ENCODE peak calls at places on chromosomes 2 and 18, in seven cellular contexts. R is K562, M is H1, B is IMR-90, O is HepG2, L is A549, A is GM12878. F is an unnamed sample.
A peak's percentile ranks its signal among the peaks of the same experiment; 100 is the strongest.

GRCh38 chr18:45174755-45175154 is 440.5 kb upstream of the SLC14A2 start:
- DNase-seq in L (no peak), M (no peak), R (no peak), A (no peak), O (no peak), B (no peak), F (peak; percentile 6)

GRCh38 chr18:60389314-60389713 is 16.7 kb upstream of the MC4R start:
- DNase-seq in R (no peak), L (no peak), O (no peak), A (no peak), B (no peak), M (no peak), F (no peak)

GRCh38 chr18:11089931-11090715 is 59.2 kb downstream of the PIEZO2 start:
- DNase-seq in O (no peak), B (no peak), L (no peak), R (no peak), M (no peak), A (no peak), F (no peak)

GRCh38 chr2:37117566-37117965 is 33.2 kb downstream of the GPATCH11 start:
- DNase-seq in O (no peak), L (no peak), B (no peak), R (no peak), A (no peak), M (no peak), F (no peak)

GRCh38 chr2:239039479-239039861 is 191.6 kb downstream of the TWIST2 start:
- DNase-seq in B (no peak), O (no peak), M (no peak), A (no peak), R (no peak), L (no peak), F (no peak)

GRCh38 chr2:236939751-236940229 is 145.9 kb upstream of the COPS8 start:
- DNase-seq in M (no peak), L (no peak), A (no peak), O (no peak), B (no peak), R (no peak), F (no peak)

GRCh38 chr2:28445448-28446258 is 50.2 kb upstream of the PLB1 start:
- DNase-seq in M (no peak), O (no peak), B (peak; percentile 97), A (no peak), R (no peak), L (peak; percentile 87), F (peak; percentile 32)

GRCh38 chr2:178527592-178527991 is 47.3 kb downstream of the PLEKHA3 start:
- DNase-seq in L (no peak), O (no peak), M (no peak), R (no peak), A (no peak), B (no peak), F (no peak)

GRCh38 chr18:80177128-80177527 is 68.1 kb downstream of the ADNP2 start:
- DNase-seq in M (no peak), B (no peak), R (no peak), A (no peak), L (no peak), O (no peak), F (no peak)

GRCh38 chr2:25197336-25198208 is 29.2 kb upstream of the POMC start:
- DNase-seq in L (no peak), B (peak; percentile 28), R (no peak), A (no peak), M (no peak), O (no peak), F (no peak)

GRCh38 chr18:395481-396250 is 104.8 kb downstream of the COLEC12 start:
- DNase-seq in R (no peak), O (no peak), L (no peak), A (no peak), B (peak; percentile 86), M (no peak), F (peak; percentile 70)

GRCh38 chr2:11661891-11662435 is 8.0 kb downstream of the NTSR2 start:
- DNase-seq in O (no peak), A (no peak), B (no peak), R (no peak), M (no peak), L (no peak), F (no peak)

GRCh38 chr2:26738481-26738880 is 25.6 kb upstream of the SLC35F6 start:
- DNase-seq in A (no peak), B (no peak), M (no peak), O (no peak), R (no peak), L (no peak), F (peak; percentile 32)

GRCh38 chr2:135607561-135607960 is 76.3 kb downstream of the R3HDM1 start:
- DNase-seq in B (peak; percentile 23), O (peak; percentile 6), M (no peak), A (no peak), L (no peak), R (no peak), F (no peak)

GRCh38 chr2:195647302-195647701 is 9.7 kb upstream of the SLC39A10 start:
- DNase-seq in M (no peak), O (no peak), R (no peak), B (no peak), A (no peak), L (no peak), F (no peak)

GRCh38 chr2:63055510-63056308 is 5.1 kb downstream of the OTX1 start:
- DNase-seq in B (no peak), M (no peak), R (no peak), L (no peak), O (no peak), A (no peak), F (peak; percentile 71)

GRCh38 chr2:75570948-75571729 is 10.4 kb upstream of the EVA1A start:
- DNase-seq in A (no peak), R (no peak), O (peak; percentile 96), B (peak; percentile 76), L (no peak), M (no peak), F (no peak)

GRCh38 chr2:16400127-16400623 is 265.5 kb downstream of the CYRIA start:
- DNase-seq in R (peak; percentile 53), B (no peak), A (no peak), M (no peak), O (no peak), L (no peak), F (no peak)

GRCh38 chr2:96256611-96257113 is 9.1 kb downstream of the TMEM127 start:
- DNase-seq in O (no peak), M (no peak), A (no peak), B (no peak), R (no peak), L (no peak), F (no peak)

GRCh38 chr2:61758991-61759390 is 94.9 kb downstream of the FAM161A start:
- DNase-seq in A (no peak), O (no peak), L (peak; percentile 26), B (peak; percentile 97), M (no peak), R (no peak), F (no peak)

GRCh38 chr2:222796413-222797103 is 64.3 kb upstream of the ACSL3 start:
- DNase-seq in A (no peak), R (no peak), L (peak; percentile 67), M (no peak), B (peak; percentile 53), O (peak; percentile 100), F (no peak)

GRCh38 chr2:222797308-222797707 is 63.5 kb upstream of the ACSL3 start:
- DNase-seq in A (no peak), O (peak; percentile 74), R (peak; percentile 29), B (peak; percentile 34), M (no peak), L (peak; percentile 32), F (peak; percentile 43)

GRCh38 chr2:222794585-222795579 is 66.0 kb upstream of the ACSL3 start:
- DNase-seq in R (no peak), A (no peak), M (peak; percentile 43), L (no peak), O (peak; percentile 50), B (no peak), F (no peak)

GRCh38 chr2:222795671-222796357 is 65.0 kb upstream of the ACSL3 start:
- DNase-seq in O (peak; percentile 97), B (no peak), L (peak; percentile 16), R (no peak), M (no peak), A (no peak), F (no peak)

GRCh38 chr2:222791946-222792649 is 68.7 kb upstream of the ACSL3 start:
- DNase-seq in L (no peak), B (no peak), O (no peak), R (no peak), M (no peak), A (no peak), F (no peak)
- H3K4me2 ChIP-seq in L (no peak overlapping the region), B (peak overlapping the region; percentile 12), O (peak overlapping the region; percentile 5), R (no peak overlapping the region), M (no peak overlapping the region), A (no peak overlapping the region), F (no peak overlapping the region)

GRCh38 chr2:20410556-20411277 is 36.2 kb upstream of the RHOB start:
- DNase-seq in A (no peak), O (no peak), B (no peak), M (no peak), L (no peak), R (no peak), F (no peak)
- TF ChIP-seq RFX5 in A (no peak), O (no peak), B (no peak), M (no peak), L (no peak), R (no peak), F (no peak)

DNA sequence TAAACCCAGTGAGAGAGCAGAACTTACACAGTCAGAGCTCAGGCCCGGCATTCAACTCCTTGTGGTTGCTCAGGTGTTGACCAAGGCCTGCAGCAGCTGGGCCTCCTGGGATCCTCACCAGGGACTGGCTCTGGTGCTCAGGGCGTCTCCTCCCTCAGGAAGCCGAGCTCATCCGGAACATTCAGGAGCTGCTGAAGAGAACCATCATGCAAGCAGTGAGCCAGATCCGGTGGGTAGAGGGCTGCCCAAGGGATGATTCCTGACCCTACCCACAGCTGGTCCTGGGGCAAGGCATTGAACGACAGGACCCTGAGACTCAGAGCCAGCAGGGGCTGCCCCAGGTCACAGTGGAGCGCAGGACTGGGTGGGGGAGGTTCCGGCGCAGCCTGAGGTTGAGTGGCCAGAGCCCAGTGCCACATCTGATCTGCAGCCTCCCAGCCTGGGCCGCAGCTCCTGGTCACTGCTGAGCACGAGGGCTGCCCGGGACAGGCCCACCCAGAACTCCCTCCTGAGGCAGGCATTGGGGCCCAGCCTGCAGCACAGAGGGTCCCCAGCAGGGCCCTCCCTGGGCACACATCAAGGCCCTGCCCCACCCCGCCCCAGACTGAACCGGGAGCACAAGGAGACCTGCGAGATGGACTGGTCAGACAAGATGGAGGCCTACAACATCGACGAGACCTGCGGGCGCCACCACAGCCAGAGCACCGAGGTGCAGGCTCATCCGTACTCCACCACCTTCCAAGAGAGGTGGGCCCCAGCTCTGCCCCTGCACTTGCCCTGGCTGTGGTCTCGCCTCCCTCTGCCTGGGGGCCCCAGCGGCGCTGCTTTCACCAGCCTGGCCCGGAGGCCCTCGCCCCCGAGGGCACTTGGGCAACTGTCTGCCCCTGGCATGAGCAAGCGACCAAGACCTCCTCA is 2.4 kb downstream of the TEKT4 start:
- DNase-seq in L (no peak), A (no peak), R (no peak), M (no peak), B (no peak), O (no peak), F (peak; percentile 19)
- H3K4me3 ChIP-seq in L (no peak overlapping the region), A (no peak overlapping the region), R (no peak overlapping the region), M (no peak overlapping the region), B (no peak overlapping the region), O (no peak overlapping the region), F (peak overlapping the region; percentile 43)

DNA sequence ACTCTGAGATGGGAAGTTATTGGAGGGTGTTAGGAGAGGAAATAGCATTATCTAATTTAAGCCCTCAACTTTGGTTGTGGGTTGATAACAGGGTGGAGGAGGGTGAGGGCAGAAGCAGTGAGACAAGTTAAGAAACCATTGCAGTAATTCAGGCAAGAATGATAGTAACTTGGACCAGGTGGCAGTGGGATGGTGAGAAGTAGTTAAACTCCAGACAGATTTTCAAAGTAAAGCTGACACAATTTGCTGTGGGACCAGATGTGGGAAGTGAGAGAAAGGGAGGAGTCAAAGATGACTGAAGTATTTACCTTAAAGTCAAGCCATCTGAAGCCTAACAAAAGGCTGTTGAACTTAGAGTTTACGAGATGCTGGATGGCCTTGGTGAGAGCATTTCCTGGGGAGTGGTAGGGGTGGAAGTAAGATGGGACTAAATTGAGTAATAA is 163.2 kb upstream of the KLF7 start:
- DNase-seq in O (no peak), R (no peak), M (no peak), A (no peak), B (no peak), L (no peak), F (no peak)
- H3K4me2 ChIP-seq in O (no peak overlapping the region), R (no peak overlapping the region), M (no peak overlapping the region), A (peak overlapping the region; percentile 84), B (no peak overlapping the region), L (no peak overlapping the region), F (no peak overlapping the region)